ENCODE peak calls at places on chromosomes 11 and 22, in four cellular contexts. S is CD8-positive, alpha-beta T cell; F is progenitor cell of endocrine pancreas; W is A549. T is an unnamed sample.

GRCh38 chr11:26983645-26984044 is 10.3 kb upstream of the FIBIN start:
- DNase-seq in W (no peak), F (no peak), S (no peak), T (no peak)

GRCh38 chr11:24357620-24358386 is 139.1 kb upstream of the LUZP2 start:
- DNase-seq in S (no peak), W (no peak), F (no peak), T (no peak)

GRCh38 chr22:37999640-38000272 is 15.4 kb upstream of the SOX10 start:
- DNase-seq in W (no peak), S (no peak), F (no peak), T (peak)

GRCh38 chr22:39589880-39590279 is 19.3 kb downstream of the CACNA1I start:
- DNase-seq in F (no peak), W (no peak), S (no peak), T (no peak)

GRCh38 chr11:96073536-96073935 is 149.6 kb upstream of the MTMR2 start:
- DNase-seq in W (no peak), F (no peak), S (no peak), T (no peak)

GRCh38 chr22:49372530-49373288 is 455.0 kb downstream of the BRD1 start:
- DNase-seq in W (peak), F (no peak), S (peak), T (no peak)

GRCh38 chr11:95835351-95835750 is 45.1 kb downstream of the CEP57 start:
- DNase-seq in S (no peak), W (no peak), F (no peak), T (no peak)

GRCh38 chr11:130388607-130389205 is 39.7 kb downstream of the ADAMTS8 start:
- DNase-seq in S (no peak), F (no peak), W (no peak), T (no peak)

GRCh38 chr22:45376703-45377102 is 36.7 kb downstream of the SMC1B start:
- DNase-seq in F (no peak), S (no peak), W (no peak), T (peak)

GRCh38 chr22:18024276-18024939 is at the start of gene MICAL3:
- DNase-seq in S (peak), W (peak), F (peak), T (peak)

GRCh38 chr11:2558402-2558801 is 113.6 kb downstream of the KCNQ1 start:
- DNase-seq in F (no peak), W (no peak), S (no peak), T (no peak)

GRCh38 chr11:68954970-68955958 is 25.5 kb downstream of the MRGPRD start:
- DNase-seq in F (no peak), S (no peak), W (peak), T (peak)

GRCh38 chr11:130192845-130193267 is 33.3 kb downstream of the ST14 start:
- DNase-seq in S (no peak), W (no peak), F (no peak), T (no peak)

GRCh38 chr11:67267188-67268035 is 1.1 kb downstream of the GRK2 start:
- DNase-seq in F (no peak), W (no peak), S (peak), T (no peak)

GRCh38 chr22:26906464-26906863 is 249.1 kb downstream of the MIAT start:
- DNase-seq in S (no peak), W (no peak), F (no peak), T (no peak)

GRCh38 chr22:27170491-27170890 is 513.1 kb downstream of the MIAT start:
- DNase-seq in S (no peak), W (peak), F (no peak), T (no peak)

GRCh38 chr11:77449784-77450183 is 24.1 kb downstream of the PAK1 start:
- DNase-seq in S (no peak), W (no peak), F (no peak), T (no peak)

GRCh38 chr11:70799386-70799785 is 401.1 kb downstream of the CTTN start:
- DNase-seq in F (no peak), S (no peak), W (no peak), T (no peak)

GRCh38 chr11:11346249-11346648 is 6.8 kb downstream of the CSNK2A3 start:
- DNase-seq in F (no peak), S (no peak), W (no peak), T (no peak)

GRCh38 chr11:15412054-15412453 is 297.3 kb downstream of the INSC start:
- DNase-seq in F (no peak), S (no peak), W (no peak), T (no peak)

GRCh38 chr11:11992813-11993212 is 15.6 kb downstream of the DKK3 start:
- DNase-seq in W (no peak), S (no peak), F (no peak), T (no peak)

GRCh38 chr22:49930596-49931412 is 12.4 kb downstream of the CRELD2 start:
- DNase-seq in F (no peak), S (no peak), W (peak), T (peak)

GRCh38 chr11:47154738-47155570 is 21.7 kb downstream of the ARFGAP2 start:
- DNase-seq in F (no peak), W (no peak), S (peak), T (no peak)

GRCh38 chr11:34234086-34234740 is 123.6 kb downstream of the ABTB2 start:
- DNase-seq in W (peak), S (peak), F (no peak), T (no peak)

GRCh38 chr11:17766590-17766989 is 32.0 kb downstream of the KCNC1 start:
- DNase-seq in F (no peak), S (no peak), W (peak), T (no peak)

GRCh38 chr11:131579932-131580387 is 209.5 kb downstream of the NTM start:
- DNase-seq in F (no peak), S (no peak), W (peak), T (no peak)

GRCh38 chr11:92276773-92277172 is 52.2 kb downstream of the FAT3 start:
- DNase-seq in F (no peak), W (no peak), S (no peak), T (no peak)

GRCh38 chr11:116930177-116930576 is 92.8 kb upstream of the APOA1 start:
- DNase-seq in W (no peak), F (no peak), S (peak), T (peak)

GRCh38 chr11:2156416-2157182 is 4.4 kb downstream of the INS start:
- DNase-seq in W (peak), F (peak), S (peak), T (peak)

GRCh38 chr22:17359501-17359900 is 9.8 kb upstream of the CECR2 start:
- DNase-seq in F (no peak), W (no peak), S (no peak), T (peak)

DNA sequence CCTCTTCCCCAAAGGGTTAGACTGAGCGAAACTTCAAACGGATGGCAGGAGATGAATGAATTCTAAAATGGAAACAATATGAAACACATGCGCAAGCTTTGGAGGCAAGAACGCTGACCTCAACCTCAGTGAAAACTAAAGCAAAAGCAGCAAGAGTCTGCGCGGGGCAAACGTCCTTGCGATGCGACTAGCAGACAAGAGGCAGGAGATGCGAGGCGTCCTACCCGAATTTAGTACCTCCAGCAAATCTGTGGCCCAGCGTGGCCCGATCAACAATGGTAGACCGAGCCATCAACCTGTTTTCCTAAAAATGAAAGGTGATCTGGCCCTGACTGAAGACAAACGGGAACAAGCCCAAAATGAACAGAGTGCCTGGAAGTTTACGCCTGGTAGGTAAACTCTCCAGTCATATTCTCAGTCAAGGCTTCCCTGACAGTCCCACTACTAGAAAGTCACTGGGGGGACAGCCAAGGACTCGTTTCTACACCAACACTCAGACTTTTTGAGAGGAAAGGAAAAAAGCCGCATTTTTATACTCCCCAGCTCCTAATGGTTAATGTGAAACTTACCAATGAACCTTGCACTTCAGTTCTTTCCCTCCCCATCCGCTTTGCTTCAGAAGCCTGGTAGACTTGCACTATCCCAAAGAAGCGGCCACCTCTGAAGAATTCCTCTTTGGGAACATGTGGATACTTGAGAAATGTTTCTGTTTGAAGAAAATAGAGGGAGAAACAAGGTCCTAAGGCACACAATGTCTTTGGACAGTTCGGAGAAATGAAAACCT is 11.5 kb downstream of the MMP3 start:
- DNase-seq in W (no peak), F (no peak), S (no peak), T (no peak)
- TF ChIP-seq CTCF in W (no peak), F (no peak), S (no peak), T (no peak)

DNA sequence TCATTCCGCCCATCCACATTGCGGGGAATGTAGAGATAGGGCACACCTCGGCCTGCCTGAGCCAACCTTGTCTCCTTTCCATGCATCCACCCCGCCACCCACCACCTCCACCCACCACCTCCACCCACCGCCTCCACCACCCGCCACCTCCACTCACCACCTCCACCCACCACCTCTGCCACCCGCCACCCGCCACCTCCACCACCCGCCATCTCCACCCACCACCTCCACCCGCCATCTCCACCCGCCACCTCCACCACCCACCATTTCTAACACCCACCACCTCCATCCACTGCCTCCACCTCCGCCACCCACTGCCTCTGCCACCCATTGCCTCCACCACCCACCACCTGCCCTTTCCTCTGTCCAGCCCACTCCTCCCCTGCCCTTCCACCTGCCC is 78.4 kb downstream of the IGLL1 start:
- DNase-seq in F (no peak), W (no peak), S (no peak), T (no peak)
- TF ChIP-seq CTCF in F (no peak), W (no peak), S (no peak), T (no peak)

GRCh38 chr11:61694971-61695706 is 14.9 kb downstream of the DAGLA start:
- DNase-seq in F (no peak), S (no peak), W (no peak), T (no peak)
- TF ChIP-seq CTCF in F (peak), S (no peak), W (no peak), T (no peak)

GRCh38 chr11:134001101-134001500 is 44.3 kb upstream of the IGSF9B start:
- DNase-seq in F (no peak), W (no peak), S (no peak), T (no peak)

GRCh38 chr11:134003792-134004405 is 47.1 kb upstream of the IGSF9B start:
- DNase-seq in W (no peak), F (no peak), S (no peak), T (no peak)

GRCh38 chr11:134001596-134001995 is 44.8 kb upstream of the IGSF9B start:
- DNase-seq in S (no peak), F (no peak), W (no peak), T (no peak)

GRCh38 chr11:134008593-134008992 is 51.8 kb upstream of the IGSF9B start:
- DNase-seq in F (no peak), W (no peak), S (no peak), T (no peak)

DNA sequence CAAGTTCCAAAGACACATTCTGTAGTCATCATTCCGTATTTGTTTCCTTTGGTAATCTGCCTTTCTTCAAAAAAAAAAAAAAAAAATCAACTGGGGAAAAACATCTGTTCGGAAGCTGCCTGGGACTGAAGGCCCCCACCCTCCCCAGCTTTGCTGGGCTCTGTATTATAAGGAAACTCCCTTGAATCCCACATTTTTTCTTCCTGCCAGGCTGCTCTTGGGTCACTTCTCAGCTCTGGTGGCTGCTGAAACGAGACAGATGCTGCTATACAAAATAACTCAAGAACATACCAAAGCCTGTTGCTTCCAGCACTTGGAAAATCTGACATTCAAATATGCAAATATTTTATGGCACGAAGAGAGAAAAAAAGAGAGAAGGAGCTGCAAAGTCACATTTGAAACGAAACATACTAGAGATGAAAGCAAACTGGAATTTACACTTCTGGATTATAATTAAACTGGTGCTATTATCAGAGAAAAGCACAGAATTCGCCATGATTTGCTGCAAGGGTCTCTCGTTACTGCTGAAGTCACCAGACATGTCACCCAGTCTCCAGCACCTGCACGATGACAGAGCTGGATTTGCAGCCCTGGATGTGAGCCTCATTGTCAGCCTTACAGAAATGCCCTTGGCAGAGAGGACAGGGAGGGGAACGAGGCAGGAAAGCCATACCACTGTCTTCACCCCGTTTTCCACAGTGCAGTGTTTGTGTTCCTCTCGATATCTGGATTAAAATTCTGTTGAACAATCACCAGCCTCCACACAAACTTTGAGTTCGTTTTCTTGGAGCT is 47.8 kb upstream of the IGSF9B start:
- DNase-seq in W (no peak), S (no peak), F (no peak), T (no peak)
- TF ChIP-seq CTCF in W (no peak), S (no peak), F (no peak), T (no peak)

GRCh38 chr11:100328626-100329340 is 358.3 kb upstream of the ARHGAP42 start:
- DNase-seq in F (no peak), S (no peak), W (peak), T (no peak)
- TF ChIP-seq CTCF in F (no peak), S (no peak), W (no peak), T (no peak)